ENCODE peak calls at places on chromosomes 4 and X, in seven cellular contexts. T is heart right ventricle, H is left ventricle myocardium inferior, O is HCT116, S is right lobe of liver, A is upper lobe of right lung, W is SK-N-SH. E is an unnamed sample.
A peak's percentile ranks its signal among the peaks of the same experiment; 100 is the strongest.

GRCh38 chrX:24145340-24146186 is 4.0 kb upstream of the ZFX start:
- DNase-seq in W (peak; percentile 42), O (no peak), S (no peak), H (no peak), T (no peak), A (no peak), E (no peak)

GRCh38 chrX:21374994-21375794 is 976 bp downstream of the CNKSR2 start:
- DNase-seq in T (no peak), H (no peak), O (no peak), W (peak; percentile 28), S (no peak), A (no peak), E (no peak)

GRCh38 chrX:38138900-38139299 is 81.8 kb downstream of the SRPX start:
- DNase-seq in H (no peak), W (no peak), S (no peak), T (no peak), A (no peak), O (no peak), E (no peak)

GRCh38 chrX:9942086-9942485 is 25.1 kb upstream of the CLDN34 start:
- DNase-seq in O (no peak), T (no peak), H (no peak), W (no peak), S (no peak), A (no peak), E (no peak)

GRCh38 chr4:153083447-153083921 is 120.8 kb upstream of the TRIM2 start:
- DNase-seq in A (no peak), W (peak; percentile 72), T (no peak), S (peak; percentile 54), H (no peak), O (peak; percentile 69), E (peak; percentile 37)

GRCh38 chrX:48806088-48806487 is 4.2 kb downstream of the HDAC6 start:
- DNase-seq in A (no peak), S (no peak), O (no peak), H (no peak), T (no peak), W (no peak), E (no peak)

GRCh38 chr4:70197842-70198241 is 2.3 kb downstream of the ODAM start:
- DNase-seq in A (peak; percentile 63), O (no peak), S (no peak), T (no peak), H (no peak), W (no peak), E (no peak)

GRCh38 chrX:151752847-151753246 is 18.3 kb downstream of the CNGA2 start:
- DNase-seq in T (no peak), S (no peak), O (no peak), H (no peak), W (no peak), A (no peak), E (no peak)

GRCh38 chr4:41670530-41670929 is 78.0 kb downstream of the PHOX2B start:
- DNase-seq in A (no peak), S (peak; percentile 94), W (no peak), O (no peak), T (no peak), H (peak; percentile 16), E (no peak)

GRCh38 chr4:86181585-86181984 is 178.3 kb downstream of the MAPK10 start:
- DNase-seq in S (no peak), W (no peak), T (no peak), O (no peak), A (no peak), H (no peak), E (no peak)

GRCh38 chr4:4974727-4975126 is 44.5 kb downstream of the CYTL1 start:
- DNase-seq in S (no peak), W (no peak), A (no peak), O (no peak), T (no peak), H (no peak), E (no peak)

GRCh38 chr4:153467154-153467896 is 1.2 kb downstream of the TMEM131L start:
- DNase-seq in T (peak; percentile 38), O (peak; percentile 39), W (peak; percentile 54), A (peak; percentile 91), S (peak; percentile 97), H (peak; percentile 36), E (peak; percentile 55)

GRCh38 chrX:139639253-139639652 is 68.7 kb downstream of the MCF2 start:
- DNase-seq in W (no peak), A (no peak), S (no peak), T (no peak), O (no peak), H (no peak), E (peak; percentile 18)
- H3K27me3 ChIP-seq in W (no peaks in the 10 kb centered on the region), A (no peaks in the 10 kb centered on the region), S (no peaks in the 10 kb centered on the region), T (no peaks in the 10 kb centered on the region), O (no peaks in the 10 kb centered on the region), H (no peaks in the 10 kb centered on the region), E (no peaks in the 10 kb centered on the region)

DNA sequence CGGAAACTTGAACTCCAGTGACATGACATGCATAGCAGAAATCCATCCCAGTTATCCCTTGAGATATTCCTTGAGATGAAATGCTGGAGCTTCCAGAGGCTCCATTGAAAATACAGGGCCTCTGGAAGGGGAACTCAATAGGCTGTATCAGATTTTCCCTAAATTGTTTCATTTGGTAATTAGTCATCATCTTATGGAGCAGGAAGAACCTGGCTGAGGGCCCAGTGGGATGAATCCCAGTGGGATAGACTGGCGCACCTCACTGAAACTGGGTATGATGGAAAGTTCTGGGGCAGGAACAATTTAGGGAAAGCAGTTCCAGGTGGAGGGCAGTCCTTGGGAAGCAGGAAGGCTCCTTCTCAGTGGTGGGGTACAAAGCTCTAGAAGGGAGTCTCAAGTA is 307.8 kb upstream of the DIPK2B start:
- DNase-seq in S (no peak), H (no peak), W (no peak), A (no peak), T (no peak), O (no peak), E (no peak)
- H3K4me1 ChIP-seq in S (peaks cover 10% of the 10 kb centered on the region), H (peaks cover 24% of the 10 kb centered on the region), W (no peaks in the 10 kb centered on the region), A (peaks cover 10% of the 10 kb centered on the region), T (no peaks in the 10 kb centered on the region), O (peaks cover 56% of the 10 kb centered on the region), E (peaks cover 7% of the 10 kb centered on the region)

DNA sequence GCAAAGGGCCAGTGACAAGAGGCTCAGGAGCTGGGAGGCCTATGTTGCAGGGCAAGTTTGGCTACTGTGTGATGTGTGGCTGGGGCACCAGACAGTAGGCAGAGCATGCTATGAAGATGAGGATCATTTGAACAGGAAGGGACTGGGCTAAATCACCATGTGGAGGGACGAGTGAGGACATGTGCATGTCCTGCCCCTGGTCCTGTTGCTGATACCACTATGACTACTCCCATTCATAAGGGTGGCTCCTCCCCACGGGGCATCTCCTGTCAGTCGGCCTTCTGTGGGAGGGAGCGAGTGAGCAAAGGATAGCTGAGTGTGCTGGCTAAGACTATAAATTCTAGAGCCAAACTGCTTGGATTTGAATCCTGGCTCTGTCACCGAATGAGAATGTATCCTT is 139.2 kb downstream of the TMEM164 start:
- DNase-seq in A (no peak), H (no peak), W (no peak), S (no peak), T (no peak), O (no peak), E (no peak)
- H3K27me3 ChIP-seq in A (no peaks in the 10 kb centered on the region), H (no peaks in the 10 kb centered on the region), W (no peaks in the 10 kb centered on the region), S (no peaks in the 10 kb centered on the region), T (no peaks in the 10 kb centered on the region), O (no peaks in the 10 kb centered on the region), E (no peaks in the 10 kb centered on the region)

GRCh38 chr4:117796677-117797076 is 237.6 kb upstream of the NDST3 start:
- DNase-seq in T (no peak), O (no peak), H (no peak), A (no peak), S (no peak), W (no peak), E (no peak)

GRCh38 chr4:117793786-117794369 is 240.4 kb upstream of the NDST3 start:
- DNase-seq in S (no peak), H (no peak), A (no peak), W (no peak), O (no peak), T (no peak), E (no peak)
- H3K4me1 ChIP-seq in S (no peaks in the 10 kb centered on the region), H (no peaks in the 10 kb centered on the region), A (no peaks in the 10 kb centered on the region), W (no peaks in the 10 kb centered on the region), O (peaks cover 4% of the 10 kb centered on the region), T (no peaks in the 10 kb centered on the region), E (no peaks in the 10 kb centered on the region)

DNA sequence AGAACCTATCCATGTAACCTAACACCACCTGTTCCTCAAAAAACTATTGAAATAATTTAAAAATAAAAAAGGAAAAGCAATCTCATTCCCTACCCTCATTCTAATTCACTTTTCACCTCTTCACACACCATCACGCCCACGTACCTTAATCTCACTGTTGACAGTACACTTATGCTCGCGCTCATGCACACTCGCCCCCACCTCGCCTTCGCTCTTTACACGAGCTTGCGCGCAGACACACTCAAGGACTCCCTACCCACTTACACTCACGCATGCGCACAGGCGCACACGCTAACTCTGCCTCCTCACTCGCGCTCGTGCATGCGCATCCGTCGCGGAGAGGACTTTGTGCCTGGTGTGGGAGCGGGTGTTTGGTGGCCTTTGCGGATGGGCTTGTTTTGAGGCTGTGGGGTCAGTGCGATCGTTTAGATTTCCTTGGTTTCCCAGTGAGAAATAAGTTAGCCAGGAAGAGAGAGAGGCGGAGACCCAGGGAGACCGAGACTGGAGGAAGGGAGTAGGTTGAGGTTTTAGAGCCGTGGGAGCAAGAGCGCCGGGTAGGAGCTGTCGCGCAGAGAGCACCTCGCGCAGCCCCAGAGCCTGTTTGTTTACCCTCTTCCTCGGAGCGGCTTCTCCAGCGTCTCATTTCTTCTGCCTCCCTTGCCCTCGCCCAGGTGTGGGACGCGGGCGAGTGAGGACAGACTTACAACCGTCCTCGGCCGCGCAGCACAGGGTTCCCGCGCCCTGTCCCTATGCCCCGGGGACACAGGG is 8.1 kb upstream of the GSX2 start:
- DNase-seq in A (peak; percentile 91), O (no peak), W (peak; percentile 89), H (peak; percentile 82), T (peak; percentile 83), S (peak; percentile 93), E (peak; percentile 80)
- H3K27me3 ChIP-seq in A (peaks cover 62% of the 10 kb centered on the region), O (peaks cover 11% of the 10 kb centered on the region), W (peaks cover 9% of the 10 kb centered on the region), H (peaks cover 67% of the 10 kb centered on the region), T (peaks cover 9% of the 10 kb centered on the region), S (no peaks in the 10 kb centered on the region), E (no peaks in the 10 kb centered on the region)

DNA sequence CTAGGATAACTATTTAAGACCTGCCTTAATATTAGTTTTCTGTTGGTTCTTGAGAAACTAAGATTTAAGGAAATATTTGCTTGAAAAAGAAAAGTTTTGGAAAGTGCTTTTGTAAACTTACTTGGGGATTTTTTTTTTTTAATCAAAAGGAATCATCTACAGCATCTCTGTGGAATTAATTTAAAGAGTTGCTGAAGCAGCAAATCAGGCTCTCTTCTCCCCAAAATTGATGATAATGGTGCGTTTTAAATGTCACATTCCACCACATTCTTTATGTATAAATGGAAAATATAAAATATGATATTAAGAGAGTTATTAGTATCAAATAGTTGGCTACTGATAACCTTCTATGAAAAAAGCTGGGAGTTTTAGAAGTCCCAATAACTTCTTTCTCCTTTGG is 4.2 kb downstream of the KLF3 start:
- DNase-seq in H (no peak), W (no peak), T (no peak), S (no peak), A (no peak), O (no peak), E (no peak)
- H3K4me1 ChIP-seq in H (peaks cover 88% of the 10 kb centered on the region), W (peaks cover 57% of the 10 kb centered on the region), T (peaks cover 28% of the 10 kb centered on the region), S (peaks cover 45% of the 10 kb centered on the region), A (peaks cover 64% of the 10 kb centered on the region), O (peaks cover 77% of the 10 kb centered on the region), E (peaks cover 28% of the 10 kb centered on the region)